ENCODE peak calls at places on chromosome 19, in seven cellular contexts. N is esophagus squamous epithelium, M is lower leg skin, I is uterus, O is stomach, B is suprapubic skin, V is ovary. D is an unnamed sample.

GRCh38 chr19:2858864-2859263 is 8.3 kb upstream of the ZNF556 start:
- DNase-seq in N (no peak), M (no peak), I (no peak), O (no peak), B (no peak), V (no peak), D (no peak)

GRCh38 chr19:2059422-2060201 is 8.6 kb upstream of the MKNK2 start:
- DNase-seq in N (no peak), M (peak), I (peak), O (peak), B (peak), V (no peak), D (peak)

GRCh38 chr19:411723-412355 is 2.9 kb upstream of the C2CD4C start:
- DNase-seq in N (no peak), M (no peak), I (no peak), O (no peak), B (peak), V (no peak), D (no peak)

GRCh38 chr19:35959968-35960320 is 23.8 kb downstream of the LRFN3 start:
- DNase-seq in N (no peak), M (no peak), I (no peak), O (no peak), B (no peak), V (no peak), D (no peak)

GRCh38 chr19:49294401-49294800 is 30.6 kb downstream of the SLC6A16 start:
- DNase-seq in N (no peak), M (no peak), I (no peak), O (no peak), B (no peak), V (no peak), D (no peak)

GRCh38 chr19:19674315-19674714 is 5.7 kb downstream of the ZNF101 start:
- DNase-seq in N (no peak), M (no peak), I (no peak), O (no peak), B (no peak), V (no peak), D (no peak)

GRCh38 chr19:6753178-6754031 is 13.8 kb downstream of the SH2D3A start:
- DNase-seq in N (peak), M (peak), I (peak), O (peak), B (peak), V (peak), D (peak)

GRCh38 chr19:40263440-40264313 is 21.5 kb downstream of the AKT2 start:
- DNase-seq in N (no peak), M (no peak), I (no peak), O (no peak), B (no peak), V (no peak), D (peak)

GRCh38 chr19:2764945-2765344 is 18.1 kb downstream of the SGTA start:
- DNase-seq in N (no peak), M (no peak), I (no peak), O (no peak), B (no peak), V (no peak), D (no peak)

GRCh38 chr19:31328238-31328637 is 21.0 kb downstream of the TSHZ3 start:
- DNase-seq in N (no peak), M (no peak), I (no peak), O (no peak), B (no peak), V (no peak), D (no peak)

GRCh38 chr19:9720541-9720940 is 45.6 kb upstream of the ZNF562 start:
- DNase-seq in N (no peak), M (no peak), I (no peak), O (no peak), B (no peak), V (no peak), D (no peak)

GRCh38 chr19:39797083-39797482 is 18.4 kb downstream of the LEUTX start:
- DNase-seq in N (no peak), M (no peak), I (no peak), O (no peak), B (no peak), V (no peak), D (no peak)

GRCh38 chr19:23560051-23560450 is 127.0 kb downstream of the ZNF675 start:
- DNase-seq in N (no peak), M (no peak), I (no peak), O (no peak), B (no peak), V (no peak), D (no peak)

GRCh38 chr19:46529622-46530451 is 34.2 kb upstream of the PNMA8B start:
- DNase-seq in N (no peak), M (no peak), I (peak), O (peak), B (peak), V (peak), D (peak)

GRCh38 chr19:7597689-7598088 is 2.0 kb downstream of the CAMSAP3 start:
- DNase-seq in N (no peak), M (no peak), I (no peak), O (peak), B (no peak), V (no peak), D (no peak)

GRCh38 chr19:18438331-18439024 is 545 bp upstream of the ISYNA1 start:
- DNase-seq in N (no peak), M (no peak), I (peak), O (no peak), B (peak), V (peak), D (no peak)

GRCh38 chr19:46759817-46760333 is 13.6 kb upstream of the STRN4 start:
- DNase-seq in N (no peak), M (no peak), I (peak), O (no peak), B (no peak), V (no peak), D (no peak)

GRCh38 chr19:33988601-33989000 is 183.7 kb upstream of the LSM14A start:
- DNase-seq in N (no peak), M (no peak), I (no peak), O (no peak), B (no peak), V (no peak), D (no peak)

GRCh38 chr19:12792853-12793289 is 1.6 kb downstream of the JUNB start:
- DNase-seq in N (no peak), M (no peak), I (no peak), O (no peak), B (no peak), V (peak), D (no peak)

GRCh38 chr19:3788991-3789778 is 3.0 kb upstream of the MATK start:
- DNase-seq in N (no peak), M (no peak), I (no peak), O (no peak), B (no peak), V (no peak), D (no peak)

GRCh38 chr19:996051-996838 is 4.0 kb upstream of the GRIN3B start:
- DNase-seq in N (no peak), M (no peak), I (no peak), O (peak), B (no peak), V (peak), D (peak)

GRCh38 chr19:2230029-2230531 is 6.0 kb downstream of the PLEKHJ1 start:
- DNase-seq in N (no peak), M (no peak), I (no peak), O (no peak), B (no peak), V (no peak), D (no peak)

GRCh38 chr19:35327642-35328041 is 1.3 kb upstream of the CD22 start:
- DNase-seq in N (no peak), M (no peak), I (no peak), O (no peak), B (no peak), V (no peak), D (no peak)

GRCh38 chr19:17686027-17686511 is 2.1 kb downstream of the UNC13A start:
- DNase-seq in N (no peak), M (no peak), I (no peak), O (no peak), B (no peak), V (no peak), D (no peak)

GRCh38 chr19:23401086-23401485 is 5.8 kb upstream of the ZNF91 start:
- DNase-seq in N (no peak), M (no peak), I (no peak), O (no peak), B (no peak), V (no peak), D (no peak)

GRCh38 chr19:57267294-57267693 is 13.0 kb upstream of the ZNF460 start:
- DNase-seq in N (no peak), M (no peak), I (no peak), O (no peak), B (no peak), V (no peak), D (no peak)

GRCh38 chr19:57262044-57262443 is 18.2 kb upstream of the ZNF460 start:
- DNase-seq in N (no peak), M (no peak), I (no peak), O (no peak), B (no peak), V (no peak), D (no peak)

DNA sequence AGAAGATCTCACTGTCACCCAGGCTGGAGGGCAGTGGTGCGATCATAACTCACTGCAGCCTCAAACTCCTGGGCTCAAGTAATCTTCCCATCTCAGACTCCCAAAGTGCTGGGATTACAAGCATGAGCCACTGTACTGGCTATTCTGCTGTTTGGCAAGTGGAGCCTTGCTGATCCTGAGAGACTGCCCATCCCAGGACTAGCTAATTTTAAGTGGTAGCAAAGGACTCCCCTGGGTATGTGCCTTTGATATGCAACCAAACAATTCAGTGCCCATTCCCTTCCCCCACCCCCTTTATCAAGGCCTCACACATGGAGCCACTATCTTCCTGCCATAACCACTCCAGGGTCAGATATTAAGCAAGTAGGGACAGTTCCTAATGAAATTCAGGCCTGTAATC is 17.0 kb upstream of the ZNF460 start:
- DNase-seq in N (no peak), M (no peak), I (no peak), O (no peak), B (no peak), V (no peak), D (no peak)
- TF ChIP-seq POLR2A in N (no peak), M (no peak), I (no peak), O (no peak), B (no peak), V (no peak), D (no peak)

DNA sequence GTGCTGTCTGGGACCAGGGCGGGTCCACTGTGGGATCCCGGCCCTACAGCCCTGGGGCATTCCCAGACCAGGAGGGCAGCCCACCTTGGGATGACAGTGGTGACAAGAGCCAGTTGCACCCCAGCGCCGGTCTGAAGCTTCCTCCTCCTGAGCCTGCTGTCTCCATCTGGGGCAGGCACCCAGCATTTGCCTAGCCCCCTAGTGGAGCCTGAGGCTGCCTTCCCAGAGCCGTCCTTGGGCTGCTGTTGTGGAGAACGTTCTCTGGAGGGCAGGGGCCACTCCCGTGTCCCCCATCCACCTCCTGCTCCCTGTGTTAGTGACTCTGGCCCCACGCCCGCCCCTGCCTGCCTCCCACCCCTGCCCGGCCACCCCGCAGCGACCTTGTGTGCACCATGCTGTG is 148.5 kb downstream of the KDM4B start:
- DNase-seq in N (no peak), M (no peak), I (no peak), O (no peak), B (no peak), V (no peak), D (no peak)
- TF ChIP-seq CTCF in N (no peak), M (no peak), I (no peak), O (no peak), B (no peak), V (no peak), D (no peak)

GRCh38 chr19:38308006-38308766 is 4.1 kb downstream of the C19orf33 start:
- DNase-seq in N (no peak), M (no peak), I (no peak), O (no peak), B (no peak), V (no peak), D (no peak)
- TF ChIP-seq POLR2A in N (no peak), M (no peak), I (no peak), O (no peak), B (no peak), V (no peak), D (no peak)

GRCh38 chr19:13803038-13803437 is 7.8 kb downstream of the ZSWIM4 start:
- DNase-seq in N (no peak), M (no peak), I (no peak), O (peak), B (no peak), V (no peak), D (no peak)

GRCh38 chr19:13807421-13808021 is 12.3 kb downstream of the ZSWIM4 start:
- DNase-seq in N (no peak), M (no peak), I (no peak), O (no peak), B (no peak), V (no peak), D (no peak)

GRCh38 chr19:13806728-13807127 is 11.5 kb downstream of the ZSWIM4 start:
- DNase-seq in N (no peak), M (no peak), I (no peak), O (no peak), B (no peak), V (no peak), D (no peak)

GRCh38 chr19:13808856-13809255 is 13.6 kb downstream of the ZSWIM4 start:
- DNase-seq in N (no peak), M (no peak), I (no peak), O (no peak), B (no peak), V (no peak), D (no peak)

GRCh38 chr19:13804830-13805683 is 9.8 kb downstream of the ZSWIM4 start:
- DNase-seq in N (no peak), M (no peak), I (no peak), O (no peak), B (no peak), V (no peak), D (peak)
- TF ChIP-seq CTCF in N (no peak), M (no peak), I (peak), O (peak), B (no peak), V (peak), D (no peak)

DNA sequence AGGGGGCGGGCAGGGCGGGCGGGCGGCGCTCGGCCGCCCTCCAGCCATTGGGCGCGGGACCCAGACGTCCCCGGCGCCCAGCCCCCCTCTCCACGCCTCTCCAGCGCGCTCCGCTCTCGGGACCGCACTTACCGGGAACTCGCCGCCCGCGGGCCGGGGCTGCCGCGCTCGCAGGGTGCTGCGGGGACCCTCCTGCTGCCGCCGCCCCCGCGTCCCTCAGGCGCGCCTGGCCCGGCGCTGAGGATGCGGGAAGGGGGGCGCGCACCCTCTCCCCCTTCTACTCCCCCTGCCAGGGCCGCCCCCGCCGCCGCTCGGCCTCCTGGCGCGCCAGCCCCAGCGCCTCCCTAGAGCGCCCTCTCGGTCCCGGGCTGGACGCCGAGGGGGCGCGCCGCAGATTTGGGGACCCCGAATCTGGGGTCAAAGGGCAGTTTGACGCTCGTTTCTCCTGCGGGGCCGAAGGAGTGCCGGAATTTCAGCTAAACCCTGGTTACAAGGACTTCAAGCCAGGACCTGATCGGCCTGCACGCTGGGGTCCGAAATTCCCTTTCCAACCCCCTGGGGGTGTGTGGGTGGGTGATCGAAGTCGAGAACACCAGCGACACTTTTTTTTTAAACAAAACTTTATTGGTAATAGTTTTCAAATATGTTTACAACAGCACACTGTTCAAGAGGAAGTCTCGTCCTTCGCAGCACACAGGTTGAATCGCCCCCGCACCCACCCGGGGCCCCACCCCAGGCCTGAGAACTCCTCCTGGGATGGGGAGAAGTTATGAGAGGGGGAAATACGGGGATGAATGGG is 734 bp upstream of the SAMD1 start:
- DNase-seq in N (no peak), M (no peak), I (peak), O (no peak), B (peak), V (no peak), D (peak)
- TF ChIP-seq POLR2A in N (peak), M (no peak), I (peak), O (no peak), B (no peak), V (peak), D (peak)

D was measured in thyroid gland.